ENCODE peak calls at places on chromosomes 16 and 17, in five cellular contexts. R is RWPE1; Q is SK-N-MC; M is left kidney; X is stimulated activated CD4-positive, alpha-beta T cell treated with anti-CD3 and anti-CD28 coated beads, TNF-alpha, amount 100 ng/mL, for 24 hours. J is an unnamed sample.

GRCh38 chr16:31135535-31136286 is at the start of gene PRSS8:
- DNase-seq in M (peak; percentile 80), Q (no peak), R (peak; percentile 59), X (no peak), J (peak; percentile 94)

GRCh38 chr17:81976332-81977210 is 858 bp upstream of the ASPSCR1 start:
- DNase-seq in Q (no peak), R (no peak), M (peak; percentile 61), X (peak; percentile 60), J (peak; percentile 83)

GRCh38 chr17:82031303-82031884 is at the start of gene RAC3:
- DNase-seq in R (no peak), X (no peak), Q (no peak), M (peak; percentile 78), J (no peak)

GRCh38 chr17:40517981-40518380 is 16.6 kb upstream of the TNS4 start:
- DNase-seq in X (no peak), Q (no peak), M (no peak), R (no peak), J (peak; percentile 10)

GRCh38 chr16:3720418-3720817 is 3.1 kb upstream of the TRAP1 start:
- DNase-seq in R (no peak), X (no peak), Q (no peak), M (no peak), J (no peak)

GRCh38 chr17:64448665-64449512 is at the start of gene MILR1:
- DNase-seq in X (no peak), Q (no peak), R (peak; percentile 39), M (no peak), J (no peak)

GRCh38 chr17:12877953-12878669 is 88.8 kb downstream of the ARHGAP44 start:
- DNase-seq in Q (no peak), X (no peak), M (no peak), R (no peak), J (no peak)

GRCh38 chr17:80891096-80892018 is 100.3 kb upstream of the CHMP6 start:
- DNase-seq in X (peak; percentile 76), R (peak; percentile 73), Q (no peak), M (no peak), J (peak; percentile 65)

GRCh38 chr17:82050761-82051641 is 610 bp downstream of the RFNG start:
- DNase-seq in M (peak; percentile 55), Q (no peak), X (no peak), R (no peak), J (peak; percentile 80)

GRCh38 chr16:49833055-49833454 is 22.9 kb downstream of the ZNF423 start:
- DNase-seq in M (peak; percentile 77), R (no peak), X (no peak), Q (no peak), J (no peak)

GRCh38 chr17:76659928-76660614 is 16.5 kb upstream of the ST6GALNAC1 start:
- DNase-seq in Q (no peak), R (peak; percentile 15), X (no peak), M (peak; percentile 91), J (peak; percentile 79)

GRCh38 chr17:83162035-83162745 is 82.8 kb downstream of the METRNL start:
- DNase-seq in Q (no peak), M (no peak), R (no peak), X (no peak), J (peak; percentile 20)

GRCh38 chr16:71421911-71422310 is 19.9 kb downstream of the TLE7 start:
- DNase-seq in R (peak; percentile 35), M (no peak), Q (no peak), X (peak; percentile 25), J (peak; percentile 14)

J was measured in left lung.